ENCODE peak calls at places on chromosome 6, in five cellular contexts. E is brain microvascular endothelial cell, G is PC-3, W is heart right ventricle, Q is NT2/D1. I is an unnamed sample.
A peak's percentile ranks its signal among the peaks of the same experiment; 100 is the strongest.

GRCh38 chr6:52503853-52504777 is 72.7 kb downstream of the TRAM2 start:
- DNase-seq in E (peak; percentile 85), G (peak; percentile 99), W (peak; percentile 88), Q (no peak), I (peak; percentile 95)

GRCh38 chr6:155381856-155382690 is 67.8 kb upstream of the TFB1M start:
- DNase-seq in E (peak; percentile 55), G (no peak), W (no peak), Q (no peak), I (no peak)

GRCh38 chr6:110618591-110619267 is 142.3 kb upstream of the SLC22A16 start:
- DNase-seq in E (no peak), G (peak; percentile 57), W (no peak), Q (peak; percentile 15), I (no peak)

GRCh38 chr6:11429577-11429976 is 108.0 kb upstream of the TMEM170B start:
- DNase-seq in E (peak; percentile 47), G (no peak), W (no peak), Q (peak; percentile 35), I (no peak)

GRCh38 chr6:136609878-136610706 is 59.9 kb upstream of the MAP7 start:
- DNase-seq in E (peak; percentile 96), G (peak; percentile 96), W (peak; percentile 21), Q (no peak), I (peak; percentile 77)

GRCh38 chr6:71488186-71488585 is 199.6 kb downstream of the OGFRL1 start:
- DNase-seq in E (no peak), G (no peak), W (no peak), Q (no peak), I (no peak)

GRCh38 chr6:125251516-125252229 is 50.1 kb downstream of the HDDC2 start:
- DNase-seq in E (no peak), G (no peak), W (no peak), Q (no peak), I (no peak)

GRCh38 chr6:110039996-110040383 is 61.9 kb downstream of the GPR6 start:
- DNase-seq in E (peak; percentile 22), G (peak; percentile 59), W (no peak), Q (no peak), I (peak; percentile 30)

GRCh38 chr6:49776444-49776843 is 10.6 kb downstream of the PGK2 start:
- DNase-seq in E (no peak), G (no peak), W (no peak), Q (no peak), I (no peak)

DNA sequence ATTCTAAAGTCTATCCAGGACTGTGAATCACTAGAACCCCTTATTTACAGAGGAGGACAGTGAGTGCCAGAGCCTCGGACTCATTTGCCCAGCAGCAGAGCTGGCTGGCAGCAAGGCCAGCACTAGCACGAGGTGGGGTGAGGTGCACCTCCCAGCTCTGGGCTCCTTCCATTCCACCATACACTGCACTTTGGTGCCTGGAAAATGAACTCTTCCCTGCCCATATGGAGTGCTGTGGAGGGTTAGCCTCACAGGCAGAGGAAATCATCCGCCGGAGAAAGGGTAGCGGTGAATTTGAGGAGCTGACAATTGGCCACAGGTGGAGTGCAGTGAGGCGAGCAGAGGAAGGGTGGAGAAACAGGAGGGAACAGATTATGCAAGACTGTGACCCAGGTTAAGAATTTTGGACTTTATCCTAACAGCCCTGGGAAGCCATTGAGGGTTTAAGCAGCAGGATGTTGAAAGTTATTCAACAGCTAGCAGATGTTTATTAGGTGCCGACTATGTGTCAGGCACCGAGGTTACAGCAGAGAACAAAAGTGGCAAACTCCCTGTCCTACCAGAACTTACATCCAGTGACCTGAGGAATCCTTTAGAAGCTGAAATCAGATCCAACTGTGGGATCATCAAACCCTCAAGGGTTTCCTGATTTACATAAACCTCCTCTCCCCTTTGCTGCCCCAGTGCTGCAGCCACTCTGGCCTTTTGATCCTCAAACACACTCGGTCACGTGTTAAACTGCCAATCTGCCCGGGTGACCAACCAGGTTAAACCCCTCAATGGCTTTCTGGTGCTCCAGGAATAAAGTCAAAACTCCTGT is 6.2 kb downstream of the TRIM26 start:
- DNase-seq in E (no peak), G (no peak), W (no peak), Q (no peak), I (peak; percentile 46)
- H3K36me3 ChIP-seq in E (no peaks in the 10 kb centered on the region), G (peaks cover 7% of the 10 kb centered on the region), W (peaks cover 8% of the 10 kb centered on the region), Q (peaks cover 10% of the 10 kb centered on the region), I (peaks cover 7% of the 10 kb centered on the region)

DNA sequence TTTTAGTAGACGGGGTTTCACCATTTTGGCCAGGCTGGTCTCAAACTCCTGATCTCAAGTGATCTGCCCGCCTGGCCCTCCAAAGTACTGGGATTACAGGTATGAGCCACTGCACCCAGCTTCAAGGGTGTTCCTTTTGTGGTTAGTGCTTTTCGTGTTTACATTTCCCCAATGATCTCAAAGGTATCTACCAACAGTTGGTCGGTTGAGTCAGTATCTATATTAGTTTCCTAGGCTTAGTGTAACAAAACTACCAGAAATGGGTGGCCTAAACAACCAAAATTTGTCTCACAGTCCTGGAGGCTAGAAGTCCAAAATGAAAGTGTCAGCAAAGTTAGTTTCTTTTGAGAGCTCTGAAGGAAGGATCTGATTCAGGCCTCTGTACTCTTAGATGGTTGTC is 30.1 kb downstream of the CASP8AP2 start:
- DNase-seq in E (no peak), G (no peak), W (no peak), Q (no peak), I (no peak)
- H3K36me3 ChIP-seq in E (peaks cover 43% of the 10 kb centered on the region), G (peaks cover 21% of the 10 kb centered on the region), W (peaks cover 97% of the 10 kb centered on the region), Q (peaks cover 78% of the 10 kb centered on the region), I (peaks cover 35% of the 10 kb centered on the region)

DNA sequence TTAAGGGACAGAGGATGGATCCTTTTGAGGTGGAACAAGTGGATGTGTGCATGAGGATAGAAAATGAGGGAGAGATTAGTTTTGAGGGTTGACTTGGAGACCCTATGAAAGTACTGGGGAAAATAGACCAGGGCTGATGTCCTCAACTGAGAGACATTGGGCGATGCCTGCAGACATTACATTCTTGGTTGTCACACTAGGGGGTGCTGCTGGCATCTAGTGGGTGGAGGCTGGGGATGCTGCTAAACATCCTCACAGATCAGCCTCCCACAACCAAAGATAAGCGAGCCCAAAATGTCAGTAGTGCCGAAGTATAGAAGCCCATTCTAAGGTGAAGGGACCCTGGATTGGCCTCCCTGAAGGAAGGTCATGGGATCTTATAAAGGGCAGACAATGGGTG is 63.3 kb downstream of the MOCS1 start:
- DNase-seq in E (no peak), G (no peak), W (no peak), Q (no peak), I (no peak)
- H3K36me3 ChIP-seq in E (peaks cover 12% of the 10 kb centered on the region), G (no peaks in the 10 kb centered on the region), W (peaks cover 56% of the 10 kb centered on the region), Q (peaks cover 57% of the 10 kb centered on the region), I (peaks cover 11% of the 10 kb centered on the region)

GRCh38 chr6:79005024-79005423 is 73.0 kb downstream of the PHIP start:
- DNase-seq in E (no peak), G (no peak), W (no peak), Q (no peak), I (no peak)

GRCh38 chr6:79005497-79005896 is 72.6 kb downstream of the PHIP start:
- DNase-seq in E (no peak), G (no peak), W (no peak), Q (no peak), I (no peak)

GRCh38 chr6:78999737-79000136 is 78.3 kb downstream of the PHIP start:
- DNase-seq in E (no peak), G (no peak), W (no peak), Q (no peak), I (no peak)

GRCh38 chr6:79004239-79004638 is 73.8 kb downstream of the PHIP start:
- DNase-seq in E (no peak), G (no peak), W (no peak), Q (no peak), I (no peak)

DNA sequence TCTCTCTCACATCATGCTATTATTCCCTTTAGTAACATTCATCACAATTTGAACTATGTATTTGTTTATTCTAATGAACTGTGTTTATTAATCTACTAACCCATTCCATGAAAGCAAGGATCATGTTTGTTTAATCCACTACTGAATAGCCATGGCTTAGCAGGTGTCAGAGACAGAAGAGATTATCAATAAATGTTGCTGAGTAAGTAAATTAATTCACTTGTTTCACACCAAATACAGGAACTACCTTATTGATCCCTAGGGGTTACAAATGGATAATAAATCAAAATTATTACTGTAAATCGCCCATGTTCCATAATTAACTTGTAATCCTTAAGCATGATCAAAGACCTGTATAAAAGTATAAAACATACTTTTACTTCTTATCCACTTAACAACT is 76.6 kb downstream of the PHIP start:
- DNase-seq in E (no peak), G (no peak), W (no peak), Q (no peak), I (no peak)
- H3K36me3 ChIP-seq in E (peaks cover 9% of the 10 kb centered on the region), G (peaks cover 27% of the 10 kb centered on the region), W (peaks cover 84% of the 10 kb centered on the region), Q (peaks cover 48% of the 10 kb centered on the region), I (peaks cover 4% of the 10 kb centered on the region)

DNA sequence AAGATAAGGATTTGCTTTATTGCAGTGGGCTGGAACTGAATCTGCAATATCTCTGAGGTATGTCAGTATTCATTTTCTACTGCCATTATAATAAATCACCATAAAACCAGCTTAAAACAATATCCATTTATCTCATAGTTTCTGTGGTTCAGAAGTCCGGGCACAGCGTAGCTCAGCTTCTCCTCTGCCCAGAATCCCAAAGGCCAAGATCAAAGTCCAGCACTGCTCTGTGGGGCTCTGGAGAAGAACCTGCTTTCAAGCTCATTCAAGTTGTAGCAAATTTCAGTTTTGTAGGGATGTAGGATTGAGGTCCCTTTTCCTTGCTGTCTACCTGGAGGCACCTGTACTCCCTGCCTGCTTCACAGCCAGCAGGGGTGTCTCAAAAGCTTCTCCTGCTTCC is 339.9 kb upstream of the AGPAT4 start:
- DNase-seq in E (no peak), G (no peak), W (no peak), Q (no peak), I (no peak)
- H3K36me3 ChIP-seq in E (no peaks in the 10 kb centered on the region), G (no peaks in the 10 kb centered on the region), W (no peaks in the 10 kb centered on the region), Q (no peaks in the 10 kb centered on the region), I (no peaks in the 10 kb centered on the region)

GRCh38 chr6:28585335-28585734 is 59.7 kb downstream of the GPX5 start:
- DNase-seq in E (peak; percentile 77), G (peak; percentile 76), W (no peak), Q (no peak), I (no peak)
- H3K36me3 ChIP-seq in E (no peaks in the 10 kb centered on the region), G (no peaks in the 10 kb centered on the region), W (no peaks in the 10 kb centered on the region), Q (no peaks in the 10 kb centered on the region), I (no peaks in the 10 kb centered on the region)

GRCh38 chr6:36517408-36517807 is 29.9 kb downstream of the STK38 start:
- DNase-seq in E (no peak), G (no peak), W (no peak), Q (no peak), I (no peak)
- H3K36me3 ChIP-seq in E (peaks cover 49% of the 10 kb centered on the region), G (peaks cover 38% of the 10 kb centered on the region), W (peaks cover 91% of the 10 kb centered on the region), Q (peaks cover 62% of the 10 kb centered on the region), I (peaks cover 12% of the 10 kb centered on the region)

DNA sequence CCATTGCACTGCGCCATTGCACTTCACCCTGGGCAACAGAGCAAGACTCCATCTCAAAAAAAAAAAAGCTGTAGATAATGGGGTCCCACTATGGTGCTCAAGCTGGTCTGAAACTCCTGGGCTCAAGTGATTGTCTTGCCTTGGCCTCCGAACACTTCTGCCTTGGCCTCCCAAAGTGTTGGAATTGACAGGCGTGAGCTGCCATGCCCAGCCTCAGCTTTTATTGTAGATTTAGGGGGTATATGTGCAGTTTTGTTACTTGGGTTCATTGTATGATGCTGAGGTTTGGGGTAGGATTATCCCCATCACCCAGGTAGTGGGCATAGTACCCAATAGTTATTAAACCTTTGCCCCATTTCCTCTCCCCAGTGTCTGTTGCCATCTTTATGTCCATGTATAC is 11.4 kb downstream of the HSPA1B start:
- DNase-seq in E (no peak), G (no peak), W (no peak), Q (no peak), I (no peak)
- H3K36me3 ChIP-seq in E (peaks cover 46% of the 10 kb centered on the region), G (peaks cover 45% of the 10 kb centered on the region), W (peaks cover 57% of the 10 kb centered on the region), Q (peaks cover 65% of the 10 kb centered on the region), I (peaks cover 30% of the 10 kb centered on the region)